ENCODE peak calls at places on chromosomes 6 and 20, in seven cellular contexts. One of them, this sample, is unnamed.

GRCh38 chr6:4401408-4402367 is 266.3 kb upstream of the ECI2 start:
- DNase-seq in left lung: no peak
- DNase-seq in Panc1: peak; percentile 75
- DNase-seq in dorsolateral prefrontal cortex: no peak
- DNase-seq in cardiac muscle cell: peak; percentile 32
- DNase-seq in adrenal gland: peak; percentile 21
- DNase-seq in sigmoid colon: no peak
- DNase-seq in this sample: no peak

GRCh38 chr20:62043131-62043914 is 22.4 kb downstream of the TAF4 start:
- DNase-seq in left lung: peak; percentile 22
- DNase-seq in Panc1: no peak
- DNase-seq in dorsolateral prefrontal cortex: no peak
- DNase-seq in cardiac muscle cell: peak; percentile 70
- DNase-seq in adrenal gland: peak; percentile 87
- DNase-seq in sigmoid colon: no peak
- DNase-seq in this sample: no peak

GRCh38 chr20:17377222-17377621 is 150.4 kb downstream of the PCSK2 start:
- DNase-seq in left lung: no peak
- DNase-seq in Panc1: no peak
- DNase-seq in dorsolateral prefrontal cortex: no peak
- DNase-seq in cardiac muscle cell: no peak
- DNase-seq in adrenal gland: no peak
- DNase-seq in sigmoid colon: no peak
- DNase-seq in this sample: no peak

GRCh38 chr6:46103437-46103836 is 26.4 kb upstream of the ENPP4 start:
- DNase-seq in left lung: no peak
- DNase-seq in Panc1: no peak
- DNase-seq in dorsolateral prefrontal cortex: no peak
- DNase-seq in cardiac muscle cell: peak; percentile 1
- DNase-seq in adrenal gland: no peak
- DNase-seq in sigmoid colon: no peak
- DNase-seq in this sample: no peak

GRCh38 chr6:170117111-170117972 is 173.5 kb downstream of the DLL1 start:
- DNase-seq in left lung: no peak
- DNase-seq in Panc1: no peak
- DNase-seq in dorsolateral prefrontal cortex: peak; percentile 3
- DNase-seq in cardiac muscle cell: no peak
- DNase-seq in adrenal gland: no peak
- DNase-seq in sigmoid colon: peak; percentile 34
- DNase-seq in this sample: no peak

GRCh38 chr20:32203556-32204484 is 3.7 kb downstream of the PLAGL2 start:
- DNase-seq in left lung: no peak
- DNase-seq in Panc1: no peak
- DNase-seq in dorsolateral prefrontal cortex: peak; percentile 60
- DNase-seq in cardiac muscle cell: peak; percentile 52
- DNase-seq in adrenal gland: no peak
- DNase-seq in sigmoid colon: no peak
- DNase-seq in this sample: no peak

GRCh38 chr6:20877008-20877937 is 343.0 kb downstream of the CDKAL1 start:
- DNase-seq in left lung: no peak
- DNase-seq in Panc1: peak; percentile 93
- DNase-seq in dorsolateral prefrontal cortex: no peak
- DNase-seq in cardiac muscle cell: peak; percentile 78
- DNase-seq in adrenal gland: peak; percentile 76
- DNase-seq in sigmoid colon: peak; percentile 69
- DNase-seq in this sample: peak; percentile 76

GRCh38 chr6:150229775-150230561 is 87.1 kb downstream of the PPP1R14C start:
- DNase-seq in left lung: no peak
- DNase-seq in Panc1: no peak
- DNase-seq in dorsolateral prefrontal cortex: peak; percentile 38
- DNase-seq in cardiac muscle cell: no peak
- DNase-seq in adrenal gland: no peak
- DNase-seq in sigmoid colon: no peak
- DNase-seq in this sample: no peak

GRCh38 chr6:139482184-139482751 is 107.8 kb upstream of the CITED2 start:
- DNase-seq in left lung: no peak
- DNase-seq in Panc1: no peak
- DNase-seq in dorsolateral prefrontal cortex: no peak
- DNase-seq in cardiac muscle cell: peak; percentile 23
- DNase-seq in adrenal gland: no peak
- DNase-seq in sigmoid colon: no peak
- DNase-seq in this sample: no peak

GRCh38 chr6:90285611-90286381 is 10.8 kb downstream of the BACH2 start:
- DNase-seq in left lung: peak; percentile 86
- DNase-seq in Panc1: peak; percentile 59
- DNase-seq in dorsolateral prefrontal cortex: peak; percentile 81
- DNase-seq in cardiac muscle cell: peak; percentile 90
- DNase-seq in adrenal gland: peak; percentile 90
- DNase-seq in sigmoid colon: peak; percentile 86
- DNase-seq in this sample: peak; percentile 77

GRCh38 chr6:161411265-161411944 is 137.5 kb upstream of the AGPAT4 start:
- DNase-seq in left lung: no peak
- DNase-seq in Panc1: no peak
- DNase-seq in dorsolateral prefrontal cortex: no peak
- DNase-seq in cardiac muscle cell: peak; percentile 15
- DNase-seq in adrenal gland: no peak
- DNase-seq in sigmoid colon: no peak
- DNase-seq in this sample: no peak

GRCh38 chr6:33277663-33278391 is 904 bp downstream of the B3GALT4 start:
- DNase-seq in left lung: no peak
- DNase-seq in Panc1: no peak
- DNase-seq in dorsolateral prefrontal cortex: no peak
- DNase-seq in cardiac muscle cell: no peak
- DNase-seq in adrenal gland: no peak
- DNase-seq in sigmoid colon: no peak
- DNase-seq in this sample: no peak

GRCh38 chr20:25574411-25574810 is 10.9 kb downstream of the NINL start:
- DNase-seq in left lung: no peak
- DNase-seq in Panc1: no peak
- DNase-seq in dorsolateral prefrontal cortex: no peak
- DNase-seq in cardiac muscle cell: peak; percentile 68
- DNase-seq in adrenal gland: no peak
- DNase-seq in sigmoid colon: no peak
- DNase-seq in this sample: no peak

GRCh38 chr6:74967821-74968220 is 238.0 kb downstream of the COL12A1 start:
- DNase-seq in left lung: no peak
- DNase-seq in Panc1: no peak
- DNase-seq in dorsolateral prefrontal cortex: no peak
- DNase-seq in cardiac muscle cell: peak; percentile 13
- DNase-seq in adrenal gland: no peak
- DNase-seq in sigmoid colon: no peak
- DNase-seq in this sample: no peak

GRCh38 chr20:1912056-1912455 is 16.8 kb downstream of the SIRPA start:
- DNase-seq in left lung: no peak
- DNase-seq in Panc1: no peak
- DNase-seq in dorsolateral prefrontal cortex: peak; percentile 81
- DNase-seq in cardiac muscle cell: peak; percentile 39
- DNase-seq in adrenal gland: no peak
- DNase-seq in sigmoid colon: no peak
- DNase-seq in this sample: no peak

GRCh38 chr20:1062334-1063015 is 55.9 kb upstream of the PSMF1 start:
- DNase-seq in left lung: no peak
- DNase-seq in Panc1: no peak
- DNase-seq in dorsolateral prefrontal cortex: no peak
- DNase-seq in cardiac muscle cell: no peak
- DNase-seq in adrenal gland: no peak
- DNase-seq in sigmoid colon: no peak
- DNase-seq in this sample: no peak

DNA sequence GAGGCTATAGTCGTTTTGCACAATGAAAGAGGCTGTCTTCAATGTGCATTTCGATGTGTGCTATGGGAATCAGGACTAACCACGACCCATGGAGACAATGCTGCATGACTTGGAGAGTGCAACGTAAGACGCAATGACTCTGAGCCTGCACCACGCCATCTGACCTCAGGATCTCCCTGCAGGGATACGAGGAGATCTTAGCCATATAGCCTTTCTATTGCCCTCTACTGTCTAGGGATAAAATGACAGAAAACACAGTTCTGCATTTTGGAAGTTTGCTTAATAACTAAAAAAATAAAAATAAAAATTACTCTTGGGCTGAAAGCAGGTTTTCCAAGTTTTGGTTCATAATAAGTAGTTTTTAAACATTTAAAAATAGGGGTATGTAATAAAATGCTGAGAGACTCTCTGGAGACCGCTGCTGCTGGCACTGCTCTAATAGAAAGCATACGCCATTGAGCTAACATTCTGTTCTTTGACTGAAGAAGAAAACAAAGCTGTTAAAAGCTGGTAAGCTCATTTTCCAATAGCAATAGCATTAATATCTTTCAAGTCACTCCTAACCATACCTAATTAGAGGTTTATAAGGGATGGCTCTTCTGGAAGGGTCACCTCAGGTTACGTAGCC is 87.2 kb downstream of the PDE7B start:
- DNase-seq in left lung: no peak
- DNase-seq in Panc1: no peak
- DNase-seq in dorsolateral prefrontal cortex: no peak
- DNase-seq in cardiac muscle cell: peak; percentile 72
- DNase-seq in adrenal gland: peak; percentile 12
- DNase-seq in sigmoid colon: no peak
- DNase-seq in this sample: no peak
- H3K4me3 ChIP-seq in left lung: no peak overlapping the region
- H3K4me3 ChIP-seq in Panc1: no peak overlapping the region
- H3K4me3 ChIP-seq in dorsolateral prefrontal cortex: no peak overlapping the region
- H3K4me3 ChIP-seq in cardiac muscle cell: no peak overlapping the region
- H3K4me3 ChIP-seq in adrenal gland: no peak overlapping the region
- H3K4me3 ChIP-seq in sigmoid colon: no peak overlapping the region
- H3K4me3 ChIP-seq in this sample: no peak overlapping the region

GRCh38 chr6:25051083-25051482 is 115.3 kb upstream of the RIPOR2 start:
- DNase-seq in left lung: no peak
- DNase-seq in Panc1: no peak
- DNase-seq in dorsolateral prefrontal cortex: no peak
- DNase-seq in cardiac muscle cell: no peak
- DNase-seq in adrenal gland: no peak
- DNase-seq in sigmoid colon: no peak
- DNase-seq in this sample: no peak
- H3K27ac ChIP-seq in left lung: no peak overlapping the region
- H3K27ac ChIP-seq in Panc1: no peak overlapping the region
- H3K27ac ChIP-seq in dorsolateral prefrontal cortex: no peak overlapping the region
- H3K27ac ChIP-seq in cardiac muscle cell: no peak overlapping the region
- H3K27ac ChIP-seq in adrenal gland: no peak overlapping the region
- H3K27ac ChIP-seq in sigmoid colon: no peak overlapping the region
- H3K27ac ChIP-seq in this sample: no peak overlapping the region

GRCh38 chr6:44645276-44645675 is 257.8 kb downstream of the CDC5L start:
- DNase-seq in left lung: no peak
- DNase-seq in Panc1: no peak
- DNase-seq in dorsolateral prefrontal cortex: no peak
- DNase-seq in cardiac muscle cell: no peak
- DNase-seq in adrenal gland: no peak
- DNase-seq in sigmoid colon: no peak
- DNase-seq in this sample: no peak
- TF ChIP-seq CTCF in left lung: no peak
- TF ChIP-seq CTCF in Panc1: peak; percentile 17
- TF ChIP-seq CTCF in dorsolateral prefrontal cortex: no peak
- TF ChIP-seq CTCF in cardiac muscle cell: no peak
- TF ChIP-seq CTCF in adrenal gland: peak; percentile 16
- TF ChIP-seq CTCF in sigmoid colon: no peak
- TF ChIP-seq CTCF in this sample: peak; percentile 20

DNA sequence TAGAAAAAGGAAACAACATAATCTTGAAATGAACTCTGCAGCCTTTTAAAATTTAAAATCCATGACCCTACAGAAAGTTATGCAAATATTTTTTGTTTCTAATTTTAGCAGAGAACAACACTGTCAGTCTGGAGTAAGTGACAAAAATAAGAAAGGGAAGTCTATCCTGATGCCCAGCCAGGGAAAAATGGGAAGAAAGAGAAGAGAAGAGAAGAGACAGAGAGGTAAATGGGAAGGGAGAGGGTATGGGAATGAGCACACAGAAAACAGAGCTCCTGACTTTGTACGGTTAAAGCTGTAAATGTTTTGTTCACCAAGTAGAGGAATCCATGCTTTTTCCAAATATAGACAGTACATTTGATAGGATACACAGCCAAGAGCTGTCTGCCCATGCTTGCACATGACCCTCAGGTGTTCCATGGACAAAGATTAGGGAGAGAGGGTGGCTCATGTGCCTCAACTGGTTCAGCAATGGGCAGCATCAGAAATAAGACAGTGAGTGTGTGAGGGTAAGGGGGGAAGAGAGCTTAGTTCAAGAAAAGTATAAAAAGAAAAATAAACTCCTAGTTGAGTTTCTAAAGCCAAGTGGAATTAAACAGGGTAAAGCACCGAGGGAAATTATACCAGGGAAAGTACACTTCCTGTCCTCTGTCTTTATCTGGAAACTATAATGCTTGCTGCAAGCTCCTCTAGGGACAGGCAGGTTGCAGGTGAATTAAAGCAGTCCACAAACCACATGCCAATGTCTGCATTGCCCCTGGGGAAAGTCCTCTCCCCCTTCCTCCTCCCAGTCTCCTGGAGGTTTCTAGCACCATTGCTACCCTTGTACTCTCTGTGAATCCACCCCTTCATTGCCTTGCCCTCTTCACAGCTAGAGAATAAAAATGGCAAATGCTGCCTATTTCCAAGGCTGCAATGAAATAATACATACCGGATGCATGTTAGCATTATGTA is 30.0 kb downstream of the MAP3K5 start:
- DNase-seq in left lung: no peak
- DNase-seq in Panc1: no peak
- DNase-seq in dorsolateral prefrontal cortex: no peak
- DNase-seq in cardiac muscle cell: no peak
- DNase-seq in adrenal gland: no peak
- DNase-seq in sigmoid colon: no peak
- DNase-seq in this sample: no peak
- H3K4me3 ChIP-seq in left lung: no peak overlapping the region
- H3K4me3 ChIP-seq in Panc1: peak overlapping the region; percentile 30
- H3K4me3 ChIP-seq in dorsolateral prefrontal cortex: no peak overlapping the region
- H3K4me3 ChIP-seq in cardiac muscle cell: no peak overlapping the region
- H3K4me3 ChIP-seq in adrenal gland: no peak overlapping the region
- H3K4me3 ChIP-seq in sigmoid colon: no peak overlapping the region
- H3K4me3 ChIP-seq in this sample: peak overlapping the region; percentile 13

This sample was measured in AG04450.